ENCODE peak calls at places on chromosomes 13 and 19, in ten cellular contexts. G is hypothalamus; T is stimulated activated CD8-positive, alpha-beta memory T cell treated with anti-CD3 and anti-CD28 coated beads, Interleukin-2, amount 100 ng/mL, for 1 hour; Q is stimulated activated CD4-positive, alpha-beta T cell treated with anti-CD3 and anti-CD28 coated beads, Interleukin-15, amount 100 ng/mL, for 24 hours; X is choroid plexus epithelial cell; D is frontal cortex; K is lower leg skin; B is EH; Y is mesenchymal stem cell; I is activated CD4-positive, alpha-beta T cell treated with anti-CD3 and anti-CD28 coated beads, Interleukin-2, amount 50 U/mL, for 24 hours. F is an unnamed sample.

GRCh38 chr19:38640368-38640767 is 7.1 kb upstream of the ACTN4 start:
- DNase-seq in G (no peak), T (no peak), Q (no peak), X (no peak), D (no peak), K (no peak), B (no peak), Y (no peak), I (no peak), F (no peak)

GRCh38 chr19:17948474-17948966 is 15.7 kb downstream of the CCDC124 start:
- DNase-seq in G (no peak), T (no peak), Q (no peak), X (no peak), D (no peak), K (no peak), B (no peak), Y (peak), I (no peak), F (no peak)

GRCh38 chr19:33411621-33412180 is 38.2 kb downstream of the CEBPG start:
- DNase-seq in G (no peak), T (no peak), Q (no peak), X (no peak), D (no peak), K (no peak), B (no peak), Y (no peak), I (no peak), F (no peak)

GRCh38 chr19:43780706-43781525 is at the start of gene KCNN4:
- DNase-seq in G (no peak), T (no peak), Q (peak), X (peak), D (no peak), K (no peak), B (peak), Y (peak), I (peak), F (peak)

GRCh38 chr13:98571955-98572662 is 4.8 kb downstream of the STK24 start:
- DNase-seq in G (no peak), T (no peak), Q (peak), X (peak), D (no peak), K (no peak), B (peak), Y (peak), I (no peak), F (peak)

GRCh38 chr19:862529-863304 is 3.3 kb downstream of the CFD start:
- DNase-seq in G (no peak), T (peak), Q (peak), X (peak), D (peak), K (peak), B (peak), Y (peak), I (peak), F (peak)

GRCh38 chr13:80389073-80390038 is 48.4 kb upstream of the SPRY2 start:
- DNase-seq in G (no peak), T (no peak), Q (no peak), X (no peak), D (no peak), K (no peak), B (no peak), Y (no peak), I (no peak), F (no peak)

GRCh38 chr19:48683349-48683748 is 10.5 kb upstream of the NTN5 start:
- DNase-seq in G (peak), T (no peak), Q (peak), X (peak), D (no peak), K (no peak), B (peak), Y (no peak), I (no peak), F (no peak)

GRCh38 chr13:80497439-80497838 is 156.5 kb upstream of the SPRY2 start:
- DNase-seq in G (no peak), T (no peak), Q (no peak), X (no peak), D (no peak), K (no peak), B (no peak), Y (no peak), I (no peak), F (no peak)